ENCODE peak calls at places on chromosomes 13 and 19, in five cellular contexts. Y is left ventricle myocardium inferior, X is Peyer's patch, M is SK-N-SH, O is AG04450. N is an unnamed sample.

GRCh38 chr19:8702350-8702749 is 3.8 kb upstream of the ACTL9 start:
- DNase-seq in Y (no peak), O (no peak), M (no peak), X (no peak), N (no peak)

GRCh38 chr13:104321756-104322155 is 1255.5 kb upstream of the SLC10A2 start:
- DNase-seq in M (no peak), X (no peak), Y (no peak), O (no peak), N (peak; percentile 91)

GRCh38 chr19:38869836-38870607 is 8.1 kb downstream of the RINL start:
- DNase-seq in O (no peak), M (peak; percentile 91), X (peak; percentile 96), Y (peak; percentile 89), N (no peak)

GRCh38 chr13:98447881-98448641 is 128.8 kb downstream of the STK24 start:
- DNase-seq in M (peak; percentile 79), X (peak; percentile 72), O (no peak), Y (peak; percentile 58), N (peak; percentile 86)

GRCh38 chr13:44267966-44268365 is 105.7 kb upstream of the SERP2 start:
- DNase-seq in Y (no peak), O (peak; percentile 36), M (no peak), X (no peak), N (no peak)

GRCh38 chr19:3061214-3062161 is 807 bp downstream of the TLE5 start:
- DNase-seq in M (peak; percentile 86), O (no peak), X (peak; percentile 80), Y (peak; percentile 73), N (no peak)

GRCh38 chr13:113034451-113035208 is 65.6 kb downstream of the MCF2L start:
- DNase-seq in M (peak; percentile 57), X (no peak), Y (no peak), O (peak; percentile 15), N (peak; percentile 65)

GRCh38 chr19:35718345-35719041 is 690 bp downstream of the KMT2B start:
- DNase-seq in O (no peak), X (peak; percentile 32), M (peak; percentile 69), Y (peak; percentile 43), N (no peak)

GRCh38 chr19:28634837-28635236 is 578.1 kb downstream of the UQCRFS1 start:
- DNase-seq in X (no peak), Y (no peak), M (no peak), O (no peak), N (no peak)

GRCh38 chr13:100394005-100394695 is 194.4 kb downstream of the GGACT start:
- DNase-seq in Y (no peak), X (no peak), O (peak; percentile 61), M (peak; percentile 17), N (no peak)

GRCh38 chr13:44238011-44238421 is 135.6 kb upstream of the SERP2 start:
- DNase-seq in Y (no peak), O (peak; percentile 52), X (no peak), M (peak; percentile 79), N (no peak)

GRCh38 chr19:50573741-50574461 is 5.7 kb upstream of the LRRC4B start:
- DNase-seq in O (no peak), X (no peak), Y (peak; percentile 1), M (no peak), N (no peak)
- H3K27ac ChIP-seq in O (no peak overlapping the region), X (no peak overlapping the region), Y (no peak overlapping the region), M (no peak overlapping the region), N (no peak overlapping the region)

DNA sequence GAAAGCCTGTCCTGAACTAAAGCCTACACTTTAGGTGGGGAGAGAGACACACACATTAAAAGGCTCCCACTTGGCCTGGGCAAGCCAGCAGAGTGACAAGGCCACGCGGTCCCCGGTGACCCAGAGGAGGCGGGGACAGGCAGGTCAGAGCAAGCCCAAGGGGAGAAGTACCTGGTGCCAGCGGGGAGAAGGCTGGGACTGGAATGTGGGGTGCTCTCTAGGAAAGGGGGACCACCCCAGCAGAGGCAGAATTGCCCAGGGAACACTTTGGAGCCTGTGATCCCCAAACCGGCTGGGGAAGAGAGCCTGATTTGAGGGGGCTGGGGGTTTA is 82.3 kb downstream of the RAB20 start:
- DNase-seq in Y (no peak), M (no peak), O (no peak), X (no peak), N (no peak)
- H3K27ac ChIP-seq in Y (peak overlapping the region; percentile 4), M (no peak overlapping the region), O (no peak overlapping the region), X (no peak overlapping the region), N (no peak overlapping the region)

GRCh38 chr19:934197-934840 is 8.5 kb downstream of the ARID3A start:
- DNase-seq in X (no peak), Y (no peak), O (no peak), M (no peak), N (no peak)
- H3K27ac ChIP-seq in X (no peak overlapping the region), Y (peak overlapping the region; percentile 74), O (peak overlapping the region; percentile 91), M (no peak overlapping the region), N (peak overlapping the region; percentile 91)

DNA sequence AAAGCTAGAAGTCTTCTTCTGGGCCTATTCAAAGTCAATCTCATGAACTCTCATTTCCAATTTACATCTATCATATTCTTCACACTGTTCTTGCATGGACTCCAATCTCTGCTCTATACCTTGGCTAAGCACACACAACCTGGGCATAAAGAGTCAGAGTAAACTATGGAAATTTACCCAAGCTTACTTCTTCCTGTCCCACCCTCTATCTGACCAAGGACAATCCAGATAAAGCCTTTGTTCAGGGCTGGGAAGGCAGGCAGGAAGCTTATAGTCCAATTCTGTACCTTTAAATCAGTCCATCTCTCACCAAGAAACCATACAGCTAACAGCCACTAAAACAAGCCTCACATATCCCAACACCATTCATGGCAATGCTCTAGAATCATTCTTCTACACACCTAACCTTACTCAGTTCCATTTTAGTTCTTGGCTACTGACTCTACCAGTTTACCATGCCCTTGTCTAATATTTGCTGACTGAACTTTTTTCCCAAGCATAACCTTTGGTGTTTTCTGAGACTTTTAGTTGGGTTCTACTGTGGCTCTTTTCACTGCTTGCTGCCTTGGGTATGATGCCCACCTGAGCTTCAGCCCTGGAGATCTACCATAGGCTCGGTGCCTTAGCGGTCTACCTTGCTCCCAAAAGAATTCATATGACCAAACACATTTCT is 38.9 kb downstream of the N4BP2L2 start:
- DNase-seq in X (no peak), O (no peak), M (no peak), Y (no peak), N (no peak)
- H3K27ac ChIP-seq in X (no peak overlapping the region), O (no peak overlapping the region), M (no peak overlapping the region), Y (no peak overlapping the region), N (no peak overlapping the region)